ENCODE peak calls at places on chromosomes 6 and 20, in six cellular contexts. X is mucosa of gallbladder, F is GM19239, C is substantia nigra, G is natural killer cell, J is HCT116. T is an unnamed sample.

GRCh38 chr6:153816306-153816845 is 222.7 kb upstream of the OPRM1 start:
- DNase-seq in X (peak; percentile 69), F (no peak), C (no peak), G (no peak), J (no peak), T (no peak)

GRCh38 chr20:50916257-50916656 is 15.0 kb downstream of the ADNP start:
- DNase-seq in X (no peak), F (no peak), C (no peak), G (no peak), J (no peak), T (no peak)

GRCh38 chr20:17940447-17940971 is 28.1 kb downstream of the SNX5 start:
- DNase-seq in X (no peak), F (no peak), C (no peak), G (no peak), J (no peak), T (no peak)

GRCh38 chr20:24473435-24473834 is 4.0 kb downstream of the SYNDIG1 start:
- DNase-seq in X (no peak), F (no peak), C (peak; percentile 27), G (no peak), J (no peak), T (no peak)

GRCh38 chr6:107778242-107778641 is 45.9 kb downstream of the SCML4 start:
- DNase-seq in X (no peak), F (no peak), C (no peak), G (no peak), J (no peak), T (no peak)

GRCh38 chr6:42315991-42316378 is 98.3 kb upstream of the MRPS10 start:
- DNase-seq in X (peak; percentile 17), F (no peak), C (no peak), G (no peak), J (peak; percentile 90), T (no peak)

GRCh38 chr6:74735304-74735703 is 470.5 kb downstream of the COL12A1 start:
- DNase-seq in X (no peak), F (no peak), C (no peak), G (no peak), J (no peak), T (no peak)

GRCh38 chr6:135985471-135985870 is 134.0 kb downstream of the PDE7B start:
- DNase-seq in X (no peak), F (no peak), C (no peak), G (no peak), J (no peak), T (no peak)

GRCh38 chr6:103826209-103826608 is 1033.5 kb downstream of the HACE1 start:
- DNase-seq in X (no peak), F (no peak), C (no peak), G (no peak), J (no peak), T (no peak)

GRCh38 chr20:10731190-10731955 is 57.6 kb upstream of the JAG1 start:
- DNase-seq in X (no peak), F (no peak), C (no peak), G (no peak), J (no peak), T (no peak)

GRCh38 chr6:138815797-138816528 is 20.1 kb downstream of the ECT2L start:
- DNase-seq in X (no peak), F (no peak), C (peak; percentile 28), G (no peak), J (peak; percentile 56), T (peak; percentile 76)

GRCh38 chr6:35469711-35470662 is 1.8 kb downstream of the RPL10A start:
- DNase-seq in X (no peak), F (no peak), C (no peak), G (no peak), J (no peak), T (no peak)

GRCh38 chr6:107330190-107330589 is 129.2 kb downstream of the PDSS2 start:
- DNase-seq in X (no peak), F (peak; percentile 58), C (no peak), G (no peak), J (no peak), T (no peak)

GRCh38 chr20:39974966-39975501 is 714.0 kb downstream of the MAFB start:
- DNase-seq in X (no peak), F (no peak), C (no peak), G (no peak), J (no peak), T (no peak)

GRCh38 chr20:44888226-44889103 is 3.0 kb downstream of the YWHAB start:
- DNase-seq in X (no peak), F (no peak), C (no peak), G (no peak), J (no peak), T (no peak)

GRCh38 chr6:83708546-83708969 is 343 bp downstream of the SNAP91 start:
- DNase-seq in X (no peak), F (no peak), C (no peak), G (no peak), J (no peak), T (peak; percentile 47)